ENCODE peak calls at places on chromosome 4, in five cellular contexts. M is fibroblast of mammary gland, L is Calu3, G is OCI-LY7, P is GM13976. B is an unnamed sample.

GRCh38 chr4:124212835-124213640 is 499.5 kb downstream of the ANKRD50 start:
- DNase-seq in M (peak), L (no peak), G (no peak), P (no peak), B (peak)

GRCh38 chr4:6840062-6840976 is 57.8 kb downstream of the KIAA0232 start:
- DNase-seq in M (peak), L (no peak), G (no peak), P (no peak), B (peak)

GRCh38 chr4:106034751-106035150 is 139.5 kb downstream of the NPNT start:
- DNase-seq in M (no peak), L (no peak), G (no peak), P (no peak), B (peak)

GRCh38 chr4:73728091-73728741 is 12.2 kb upstream of the CXCL8 start:
- DNase-seq in M (no peak), L (no peak), G (no peak), P (no peak), B (no peak)

GRCh38 chr4:71251266-71251665 is 87.6 kb upstream of the SLC4A4 start:
- DNase-seq in M (no peak), L (no peak), G (no peak), P (no peak), B (peak)

GRCh38 chr4:87932718-87933136 is 42.8 kb upstream of the SPP1 start:
- DNase-seq in M (no peak), L (no peak), G (no peak), P (no peak), B (no peak)

GRCh38 chr4:54913751-54914526 is 211.5 kb downstream of the KDR start:
- DNase-seq in M (no peak), L (no peak), G (no peak), P (no peak), B (peak)

GRCh38 chr4:152500798-152501434 is 35.0 kb downstream of the FBXW7 start:
- DNase-seq in M (peak), L (peak), G (peak), P (peak), B (peak)

GRCh38 chr4:7806080-7806630 is 133.5 kb downstream of the AFAP1 start:
- DNase-seq in M (peak), L (no peak), G (no peak), P (no peak), B (no peak)

GRCh38 chr4:41287852-41288251 is 31.1 kb downstream of the UCHL1 start:
- DNase-seq in M (no peak), L (no peak), G (no peak), P (no peak), B (no peak)

GRCh38 chr4:107853444-107854325 is 29.0 kb downstream of the SGMS2 start:
- DNase-seq in M (peak), L (no peak), G (no peak), P (no peak), B (peak)

GRCh38 chr4:26326791-26327190 is 6.0 kb downstream of the RBPJ start:
- DNase-seq in M (peak), L (no peak), G (no peak), P (no peak), B (peak)

GRCh38 chr4:73417973-73418372 is 13.9 kb downstream of the ALB start:
- DNase-seq in M (peak), L (no peak), G (no peak), P (no peak), B (peak)

B was measured in EH.